ENCODE peak calls at places on chromosomes 3 and 15, in five cellular contexts. U is uterus; Z is body of pancreas; Q is naive thymus-derived CD4-positive, alpha-beta T cell; K is Karpas-422. L is an unnamed sample.

GRCh38 chr15:64305261-64305660 is 50.7 kb downstream of the CSNK1G1 start:
- DNase-seq in K (no peak), U (no peak), Z (no peak), Q (no peak), L (no peak)

GRCh38 chr15:73959012-73959581 is 32.8 kb downstream of the LOXL1 start:
- DNase-seq in Z (no peak), U (no peak), Q (peak; percentile 36), K (no peak), L (no peak)

GRCh38 chr3:136959599-136959998 is 1.8 kb downstream of the IL20RB start:
- DNase-seq in K (no peak), U (no peak), Q (no peak), Z (no peak), L (no peak)

GRCh38 chr3:136567599-136568188 is 184.5 kb downstream of the STAG1 start:
- DNase-seq in U (no peak), Z (no peak), K (no peak), Q (no peak), L (no peak)

GRCh38 chr3:101617478-101617877 is 43.5 kb downstream of the PCNP start:
- DNase-seq in U (no peak), K (no peak), Z (no peak), Q (no peak), L (no peak)

GRCh38 chr3:31361391-31362273 is 171.1 kb upstream of the STT3B start:
- DNase-seq in U (no peak), Q (no peak), Z (no peak), K (no peak), L (peak; percentile 45)

GRCh38 chr15:87167055-87167454 is 1087.4 kb downstream of the AGBL1 start:
- DNase-seq in K (no peak), Q (no peak), U (no peak), Z (no peak), L (no peak)

GRCh38 chr3:142154186-142154585 is 4.8 kb upstream of the TFDP2 start:
- DNase-seq in K (no peak), Q (no peak), U (no peak), Z (no peak), L (no peak)

GRCh38 chr15:101267320-101268104 is 9.8 kb downstream of the SELENOS start:
- DNase-seq in Q (no peak), K (no peak), U (peak; percentile 54), Z (peak; percentile 87), L (no peak)

GRCh38 chr3:185997130-185997529 is 59.3 kb upstream of the TRA2B start:
- DNase-seq in Q (no peak), K (no peak), U (no peak), Z (peak; percentile 21), L (no peak)

GRCh38 chr3:150786791-150787190 is 23.8 kb upstream of the SIAH2 start:
- DNase-seq in Q (no peak), U (no peak), Z (no peak), K (no peak), L (no peak)

GRCh38 chr3:138939563-138940241 is 7.2 kb downstream of the FOXL2 start:
- DNase-seq in U (no peak), K (no peak), Q (no peak), Z (no peak), L (no peak)

GRCh38 chr3:58306662-58307286 is 454 bp downstream of the HTD2 start:
- DNase-seq in Q (peak; percentile 35), K (peak; percentile 75), U (peak; percentile 50), Z (peak; percentile 34), L (no peak)

GRCh38 chr15:44157679-44158078 is 37.4 kb downstream of the FRMD5 start:
- DNase-seq in K (no peak), Z (no peak), U (no peak), Q (no peak), L (peak; percentile 96)

GRCh38 chr3:155069729-155070128 is 10.4 kb upstream of the MME start:
- DNase-seq in Q (no peak), K (peak; percentile 11), Z (no peak), U (no peak), L (peak; percentile 21)

GRCh38 chr15:71375934-71376333 is 260.7 kb downstream of the THSD4 start:
- DNase-seq in U (no peak), Q (no peak), K (no peak), Z (no peak), L (no peak)

GRCh38 chr15:57138260-57138895 is 219.9 kb downstream of the TCF12 start:
- DNase-seq in U (no peak), K (peak; percentile 59), Z (peak; percentile 39), Q (no peak), L (no peak)

GRCh38 chr15:75891895-75892294 is 11.8 kb upstream of the FBXO22 start:
- DNase-seq in Q (no peak), U (no peak), Z (no peak), K (no peak), L (peak; percentile 60)

GRCh38 chr3:108178676-108179075 is 43.5 kb downstream of the IFT57 start:
- DNase-seq in Z (no peak), K (no peak), Q (no peak), U (no peak), L (no peak)

GRCh38 chr3:8529738-8530525 is 28.3 kb downstream of the LMCD1 start:
- DNase-seq in Q (no peak), Z (no peak), U (no peak), K (no peak), L (no peak)

GRCh38 chr15:50816191-50816590 is 50.7 kb upstream of the SPPL2A start:
- DNase-seq in Q (no peak), Z (peak; percentile 19), U (no peak), K (no peak), L (peak; percentile 14)

GRCh38 chr15:65920825-65921309 is 51.6 kb downstream of the RAB11A start:
- DNase-seq in Q (no peak), K (no peak), Z (no peak), U (no peak), L (no peak)

GRCh38 chr15:25989327-25989726 is 126.2 kb upstream of the ATP10A start:
- DNase-seq in Z (no peak), U (no peak), K (no peak), Q (no peak), L (no peak)
- H3K4me3 ChIP-seq in Z (no peak overlapping the region), U (no peak overlapping the region), K (no peak overlapping the region), Q (no peak overlapping the region), L (no peak overlapping the region)

GRCh38 chr15:59646271-59646670 is 11.0 kb downstream of the GTF2A2 start:
- DNase-seq in Z (no peak), Q (no peak), K (no peak), U (no peak), L (no peak)
- H3K36me3 ChIP-seq in Z (peaks cover 9% of the 10 kb centered on the region), Q (peaks cover 14% of the 10 kb centered on the region), K (peaks cover 55% of the 10 kb centered on the region), U (no peaks in the 10 kb centered on the region), L (no peaks in the 10 kb centered on the region)

GRCh38 chr3:134708671-134709070 is 57.8 kb upstream of the KY start:
- DNase-seq in K (no peak), Z (no peak), Q (no peak), U (no peak), L (peak; percentile 7)

GRCh38 chr3:134711284-134711683 is 60.5 kb upstream of the KY start:
- DNase-seq in Q (no peak), U (no peak), K (no peak), Z (no peak), L (peak; percentile 12)

GRCh38 chr3:134709076-134709475 is 58.3 kb upstream of the KY start:
- DNase-seq in U (no peak), Q (no peak), K (no peak), Z (no peak), L (no peak)

GRCh38 chr3:134710313-134710680 is 59.5 kb upstream of the KY start:
- DNase-seq in U (no peak), K (no peak), Q (no peak), Z (no peak), L (no peak)

GRCh38 chr3:134709563-134710312 is 58.9 kb upstream of the KY start:
- DNase-seq in Q (no peak), Z (no peak), K (no peak), U (peak; percentile 21), L (no peak)
- H3K4me3 ChIP-seq in Q (no peak overlapping the region), Z (no peak overlapping the region), K (no peak overlapping the region), U (no peak overlapping the region), L (no peak overlapping the region)

DNA sequence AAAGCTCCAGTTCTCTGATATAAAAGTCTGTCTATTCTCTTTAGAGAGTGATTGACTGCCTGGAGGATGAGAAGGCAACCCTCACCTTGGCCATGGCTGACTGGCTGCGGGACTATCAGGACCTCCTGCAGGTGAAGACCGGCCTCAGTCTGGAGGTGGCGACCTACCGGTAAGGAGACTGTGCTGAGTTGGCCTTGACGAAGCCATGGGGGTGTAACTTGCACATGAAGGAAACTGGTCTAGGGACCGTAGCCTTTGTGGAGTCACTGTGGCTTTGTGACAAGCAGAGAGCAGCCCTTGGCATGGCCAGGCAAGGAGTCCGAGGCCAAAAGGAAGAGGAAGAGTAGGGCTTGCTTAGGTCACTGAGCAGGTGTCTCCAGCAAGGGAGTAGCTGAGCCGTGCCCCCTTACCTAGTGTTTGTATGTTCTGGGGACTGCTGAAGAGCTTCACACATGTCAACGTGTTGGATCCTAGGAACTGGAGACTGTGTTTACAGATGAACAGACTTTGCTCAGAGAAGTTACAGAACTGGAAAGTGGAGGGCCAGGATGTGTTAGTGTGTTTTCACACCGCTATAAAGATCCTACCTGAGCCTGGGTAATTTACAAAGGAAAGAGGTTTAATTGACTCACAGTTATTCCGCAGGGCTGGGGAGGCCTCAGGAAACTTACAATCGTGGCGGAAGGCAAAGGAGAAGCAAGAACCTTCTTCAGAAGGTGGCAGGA is 8.8 kb downstream of the SYNM start:
- DNase-seq in Q (no peak), K (no peak), Z (no peak), U (no peak), L (no peak)
- H3K36me3 ChIP-seq in Q (no peaks in the 10 kb centered on the region), K (no peaks in the 10 kb centered on the region), Z (no peaks in the 10 kb centered on the region), U (no peaks in the 10 kb centered on the region), L (no peaks in the 10 kb centered on the region)

GRCh38 chr3:169227911-169228310 is 435.6 kb downstream of the MECOM start:
- DNase-seq in K (no peak), U (no peak), Z (no peak), Q (no peak), L (no peak)
- H3K4me3 ChIP-seq in K (no peak overlapping the region), U (no peak overlapping the region), Z (no peak overlapping the region), Q (no peak overlapping the region), L (no peak overlapping the region)

GRCh38 chr3:170096342-170096741 is 58.5 kb downstream of the GPR160 start:
- DNase-seq in Q (no peak), U (no peak), Z (no peak), K (no peak), L (no peak)
- H3K36me3 ChIP-seq in Q (peaks cover 27% of the 10 kb centered on the region), U (no peaks in the 10 kb centered on the region), Z (peaks cover 28% of the 10 kb centered on the region), K (peaks cover 73% of the 10 kb centered on the region), L (no peaks in the 10 kb centered on the region)

L was measured in kidney epithelial cell.